ENCODE peak calls at places on chromosomes 12 and 14, in seven cellular contexts. D is CD8-positive, alpha-beta T cell; Z is tibial nerve; M is endodermal cell; R is psoas muscle; T is coronary artery; K is left ventricle myocardium inferior. O is an unnamed sample.

GRCh38 chr12:131628766-131629448 is 82.0 kb upstream of the SFSWAP start:
- DNase-seq in D (no peak), Z (no peak), M (peak), R (no peak), T (no peak), K (no peak), O (no peak)

GRCh38 chr12:91704446-91704845 is 441.2 kb downstream of the BTG1 start:
- DNase-seq in D (no peak), Z (no peak), M (no peak), R (no peak), T (no peak), K (no peak), O (no peak)

GRCh38 chr14:37834275-37834674 is 238.8 kb downstream of the TTC6 start:
- DNase-seq in D (no peak), Z (no peak), M (no peak), R (no peak), T (no peak), K (no peak), O (no peak)

GRCh38 chr12:25106818-25107217 is 88.1 kb downstream of the DNAI7 start:
- DNase-seq in D (no peak), Z (no peak), M (no peak), R (no peak), T (no peak), K (no peak), O (no peak)

GRCh38 chr14:102236026-102236425 is 68.9 kb downstream of the MOK start:
- DNase-seq in D (no peak), Z (no peak), M (no peak), R (no peak), T (no peak), K (no peak), O (no peak)

GRCh38 chr12:40819427-40820108 is 127.3 kb downstream of the CNTN1 start:
- DNase-seq in D (no peak), Z (no peak), M (peak), R (no peak), T (no peak), K (no peak), O (no peak)

GRCh38 chr12:41008472-41008871 is 179.6 kb upstream of the PDZRN4 start:
- DNase-seq in D (no peak), Z (no peak), M (no peak), R (no peak), T (no peak), K (no peak), O (no peak)

GRCh38 chr12:109999983-110000505 is 814 bp downstream of the ANKRD13A start:
- DNase-seq in D (no peak), Z (no peak), M (peak), R (no peak), T (no peak), K (no peak), O (peak)

GRCh38 chr12:106629797-106630669 is 47.2 kb downstream of the RFX4 start:
- DNase-seq in D (no peak), Z (no peak), M (no peak), R (no peak), T (no peak), K (no peak), O (no peak)

GRCh38 chr12:116697305-116698130 is 40.4 kb downstream of the SPRING1 start:
- DNase-seq in D (no peak), Z (no peak), M (peak), R (no peak), T (no peak), K (peak), O (no peak)

DNA sequence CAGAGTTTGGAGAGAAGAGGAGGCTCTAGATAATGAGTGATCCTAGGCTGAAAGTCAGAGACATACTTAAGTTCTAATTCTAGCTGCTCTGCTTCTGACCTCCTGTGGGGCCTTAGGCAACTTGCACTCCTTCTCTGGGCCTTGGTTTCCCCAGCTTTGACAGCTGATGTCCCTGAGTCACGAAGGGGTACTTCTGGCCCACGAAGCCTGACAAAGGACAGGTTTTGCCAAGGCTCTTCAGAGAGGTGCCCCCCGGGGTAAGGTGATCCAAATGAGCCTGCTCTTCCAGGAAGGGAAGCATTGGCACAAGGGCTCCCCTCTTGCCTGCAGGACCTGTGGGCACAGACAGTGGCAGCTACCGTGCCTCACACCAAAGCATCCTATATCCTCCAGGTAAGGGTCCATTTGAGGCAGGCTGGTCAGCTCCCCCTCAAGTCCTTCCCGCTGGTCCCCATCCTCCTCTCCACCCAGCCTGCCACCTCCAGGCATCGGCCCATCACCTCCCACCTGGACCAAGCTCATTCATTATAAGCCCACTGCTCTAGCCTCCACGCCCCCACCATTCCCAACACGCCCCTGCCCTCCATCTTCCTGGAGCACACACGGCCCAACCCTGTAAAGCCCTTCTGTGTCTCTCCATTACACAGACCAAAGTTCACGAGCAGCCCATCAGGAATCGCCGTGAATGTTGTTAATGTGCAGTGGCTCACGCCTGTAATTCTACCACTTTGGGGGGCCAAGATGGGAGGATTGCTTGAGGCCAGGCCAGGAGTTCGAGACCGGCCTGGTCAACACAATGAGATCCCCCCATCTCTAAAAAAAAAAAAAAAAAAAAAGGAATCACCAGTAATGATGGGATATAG is 2.0 kb upstream of the PPP1R13B start:
- DNase-seq in D (no peak), Z (no peak), M (no peak), R (no peak), T (no peak), K (no peak), O (no peak)
- H3K27ac ChIP-seq in D (no peak), Z (peak), M (no peak), R (no peak), T (no peak), K (peak), O (no peak)

GRCh38 chr12:101539148-101539547 is 55.6 kb upstream of the MYBPC1 start:
- DNase-seq in D (no peak), Z (peak), M (peak), R (no peak), T (no peak), K (no peak), O (no peak)

DNA sequence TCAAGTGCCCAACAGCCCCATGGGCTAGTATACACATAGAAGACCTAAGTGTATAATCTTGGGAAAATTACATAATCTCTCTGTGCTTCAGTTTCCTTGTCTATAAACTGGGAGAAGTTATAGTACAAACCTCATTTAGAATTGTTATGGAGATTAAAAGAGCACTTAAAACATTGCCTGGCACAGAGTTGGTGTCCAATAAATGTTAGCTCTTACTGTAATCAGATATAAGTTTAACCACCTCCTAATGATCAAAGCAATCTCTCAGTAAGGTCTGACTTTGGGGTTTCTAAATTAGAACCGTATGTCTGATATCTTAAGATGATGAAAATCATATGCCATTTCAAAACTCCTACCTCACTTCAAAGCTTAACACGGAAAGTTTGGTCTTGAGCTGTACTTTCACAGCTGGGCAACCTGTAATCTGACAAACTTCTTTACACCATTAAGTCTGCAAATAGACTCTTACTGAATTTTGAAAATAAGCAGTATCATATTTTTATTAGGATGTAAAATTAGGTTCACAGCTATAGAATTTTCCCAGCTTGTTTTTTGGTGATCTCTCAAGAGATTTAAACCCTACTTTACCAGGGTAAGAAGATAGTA is 58.6 kb upstream of the MYBPC1 start:
- DNase-seq in D (no peak), Z (no peak), M (no peak), R (no peak), T (no peak), K (no peak), O (no peak)
- H3K4me3 ChIP-seq in D (no peak), Z (no peak), M (no peak), R (no peak), T (no peak), K (no peak), O (no peak)

GRCh38 chr14:54627325-54627717 is 60.4 kb downstream of the SAMD4A start:
- DNase-seq in D (no peak), Z (no peak), M (no peak), R (no peak), T (no peak), K (no peak), O (no peak)
- H3K27ac ChIP-seq in D (peak), Z (peak), M (peak), R (peak), T (peak), K (peak), O (peak)

DNA sequence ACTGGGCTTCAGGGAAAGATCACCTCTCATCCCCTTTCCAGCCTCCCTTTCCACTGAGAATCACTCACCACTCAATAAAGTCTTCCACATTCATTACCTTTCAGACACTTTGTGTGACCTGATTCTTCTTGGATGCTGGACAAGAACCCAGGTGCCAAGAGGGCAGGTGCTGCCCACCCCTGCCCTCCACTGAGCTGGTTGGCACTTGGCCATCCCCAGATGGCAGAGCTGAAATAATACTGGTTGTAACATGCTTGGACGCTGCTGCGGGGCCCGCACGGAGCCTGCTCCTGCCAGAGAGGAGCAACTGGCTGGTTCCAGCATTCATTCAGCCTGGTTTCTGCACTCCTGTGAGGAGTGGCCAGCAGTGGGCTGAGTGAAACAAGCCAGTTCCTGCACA is 386.7 kb upstream of the CCDC196 start:
- DNase-seq in D (no peak), Z (no peak), M (no peak), R (no peak), T (no peak), K (no peak), O (no peak)
- H3K4me3 ChIP-seq in D (no peak), Z (no peak), M (peak), R (no peak), T (no peak), K (no peak), O (no peak)

GRCh38 chr14:27077181-27077738 is 479.4 kb upstream of the NOVA1 start:
- DNase-seq in D (no peak), Z (no peak), M (no peak), R (no peak), T (no peak), K (no peak), O (no peak)
- H3K27ac ChIP-seq in D (no peak), Z (no peak), M (no peak), R (no peak), T (no peak), K (no peak), O (no peak)

GRCh38 chr14:104546021-104546491 is 33.5 kb upstream of the C14orf180 start:
- DNase-seq in D (no peak), Z (no peak), M (peak), R (no peak), T (no peak), K (no peak), O (no peak)
- H3K4me3 ChIP-seq in D (no peak), Z (no peak), M (no peak), R (no peak), T (no peak), K (peak), O (no peak)